ENCODE peak calls at places on chromosomes 16 and 17, in four cellular contexts. R, E, X and T are unnamed samples.

GRCh38 chr16:70738083-70738977 is 52.5 kb upstream of the MTSS2 start:
- DNase-seq in X (no peak), R (peak; percentile 73), E (peak; percentile 88), T (peak; percentile 76)

GRCh38 chr17:32912218-32912897 is 15.6 kb upstream of the TMEM98 start:
- DNase-seq in E (peak; percentile 91), R (no peak), X (no peak), T (peak; percentile 65)

GRCh38 chr17:31544186-31544585 is 152.7 kb downstream of the RAB11FIP4 start:
- DNase-seq in X (no peak), R (no peak), E (no peak), T (no peak)

GRCh38 chr17:9646556-9646905 is 1.2 kb downstream of the USP43 start:
- DNase-seq in R (no peak), E (no peak), X (peak; percentile 5), T (no peak)

GRCh38 chr17:27430882-27431491 is 25.3 kb upstream of the KSR1 start:
- DNase-seq in R (peak; percentile 61), E (peak; percentile 56), X (peak; percentile 15), T (peak; percentile 78)

GRCh38 chr17:9470171-9470570 is 105.4 kb downstream of the STX8 start:
- DNase-seq in R (no peak), X (no peak), E (peak; percentile 43), T (no peak)

GRCh38 chr17:48554412-48555090 is 9.6 kb upstream of the HOXB2 start:
- DNase-seq in X (no peak), E (peak; percentile 52), R (no peak), T (peak; percentile 64)

GRCh38 chr17:30368896-30369720 is 9.6 kb upstream of the CPD start:
- DNase-seq in X (no peak), E (no peak), R (no peak), T (no peak)

GRCh38 chr16:53995378-53995777 is 291.2 kb downstream of the IRX3 start:
- DNase-seq in E (no peak), X (no peak), R (no peak), T (no peak)

GRCh38 chr17:10352866-10353265 is 19.9 kb downstream of the MYH13 start:
- DNase-seq in E (no peak), R (no peak), X (no peak), T (no peak)

GRCh38 chr17:40343126-40344119 is 21.1 kb downstream of the GJD3 start:
- DNase-seq in E (no peak), R (no peak), X (no peak), T (no peak)

GRCh38 chr17:51279183-51279582 is 18.8 kb downstream of the UTP18 start:
- DNase-seq in E (no peak), X (no peak), R (no peak), T (no peak)

GRCh38 chr16:82658796-82659195 is 32.0 kb downstream of the CDH13 start:
- DNase-seq in E (no peak), R (no peak), X (no peak), T (no peak)

GRCh38 chr17:2621241-2621640 is 27.8 kb downstream of the PAFAH1B1 start:
- DNase-seq in E (peak; percentile 17), R (no peak), X (no peak), T (no peak)

GRCh38 chr17:31074772-31075538 is 19.8 kb upstream of the NF1 start:
- DNase-seq in X (no peak), E (peak; percentile 39), R (peak; percentile 53), T (peak; percentile 80)

GRCh38 chr16:27449434-27450188 is 47.6 kb downstream of the IL21R start:
- DNase-seq in X (no peak), E (no peak), R (no peak), T (no peak)

GRCh38 chr17:80347536-80347935 is 67.4 kb upstream of the ENDOV start:
- DNase-seq in R (no peak), E (no peak), X (no peak), T (no peak)

GRCh38 chr16:929227-929669 is 41.5 kb downstream of the LMF1 start:
- DNase-seq in R (no peak), E (no peak), X (no peak), T (peak; percentile 60)

GRCh38 chr16:48608452-48608851 is 1.5 kb downstream of the N4BP1 start:
- DNase-seq in R (no peak), X (no peak), E (peak; percentile 24), T (no peak)

GRCh38 chr16:85354623-85355514 is 242.6 kb upstream of the CIBAR2 start:
- DNase-seq in X (no peak), R (no peak), E (peak; percentile 99), T (no peak)

GRCh38 chr17:62033317-62033716 is 31.8 kb downstream of the MED13 start:
- DNase-seq in E (no peak), X (no peak), R (no peak), T (no peak)

GRCh38 chr16:59881366-59881765 is 1147.2 kb upstream of the GOT2 start:
- DNase-seq in R (no peak), E (no peak), X (no peak), T (no peak)

GRCh38 chr16:65309294-65309850 is 187.5 kb upstream of the CDH11 start:
- DNase-seq in R (no peak), X (no peak), E (no peak), T (no peak)

GRCh38 chr17:82720204-82720603 is 3.7 kb downstream of the FN3KRP start:
- DNase-seq in R (no peak), E (no peak), X (no peak), T (no peak)

GRCh38 chr16:27455700-27456099 is 53.7 kb downstream of the IL21R start:
- DNase-seq in E (no peak), X (no peak), R (no peak), T (no peak)

GRCh38 chr16:77993111-77993571 is 29.2 kb upstream of the CLEC3A start:
- DNase-seq in R (no peak), E (peak; percentile 89), X (no peak), T (peak; percentile 52)

GRCh38 chr17:80752369-80752705 is 207.7 kb downstream of the RPTOR start:
- DNase-seq in E (no peak), X (no peak), R (no peak), T (no peak)

GRCh38 chr17:57672205-57672632 is 72.9 kb downstream of the CCDC182 start:
- DNase-seq in R (no peak), E (no peak), X (no peak), T (no peak)

GRCh38 chr17:57670769-57671545 is 74.1 kb downstream of the CCDC182 start:
- DNase-seq in E (no peak), R (peak; percentile 38), X (no peak), T (no peak)

GRCh38 chr17:57668332-57668731 is 76.8 kb downstream of the CCDC182 start:
- DNase-seq in X (no peak), E (no peak), R (peak; percentile 7), T (no peak)

GRCh38 chr17:57671546-57672204 is 73.4 kb downstream of the CCDC182 start:
- DNase-seq in R (peak; percentile 88), X (peak; percentile 67), E (peak; percentile 81), T (peak; percentile 95)

DNA sequence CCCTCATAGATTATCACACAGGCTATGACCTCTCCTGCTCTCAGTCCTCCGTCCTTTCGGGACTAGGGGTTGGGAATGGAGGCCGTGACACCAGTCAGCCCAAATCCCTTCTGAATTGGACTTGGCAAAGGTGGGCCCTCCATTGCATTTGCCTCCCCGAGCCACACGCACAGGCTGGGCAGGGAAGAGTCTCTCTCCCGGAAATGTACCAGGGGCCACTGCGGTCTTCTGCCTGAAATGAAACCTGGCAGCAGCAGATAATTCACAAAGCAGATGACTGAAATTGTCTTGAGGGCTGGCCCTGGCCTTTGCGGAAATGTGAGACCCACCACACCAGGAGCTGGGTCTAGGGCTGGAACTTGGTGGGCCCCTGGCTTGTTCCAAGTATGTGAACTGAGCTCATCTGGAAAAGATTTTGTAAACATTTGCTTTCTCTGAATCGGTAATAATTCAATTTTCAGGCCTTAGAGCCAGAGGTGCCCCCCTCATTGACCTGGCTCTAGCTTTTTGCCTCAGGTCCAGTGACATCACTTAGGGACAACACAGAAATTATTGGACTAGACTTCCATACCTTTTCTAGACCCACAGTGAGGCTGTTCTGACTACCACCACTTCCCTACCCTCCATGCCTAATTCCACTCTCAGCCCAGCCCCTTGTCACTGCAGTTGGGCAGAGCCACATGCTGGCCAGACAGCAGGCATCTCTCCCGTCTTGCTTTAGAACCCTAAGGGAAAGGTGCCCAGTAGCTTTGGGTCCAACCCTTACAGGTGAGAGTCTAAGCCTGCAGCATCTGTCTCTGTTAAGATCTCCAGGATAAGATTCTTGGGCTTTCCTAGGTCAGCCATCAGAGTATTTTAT is 75.2 kb downstream of the CCDC182 start:
- DNase-seq in R (peak; percentile 32), X (no peak), E (no peak), T (peak; percentile 20)
- H2BK12ac ChIP-seq in R (no peak overlapping the region), X (no peak overlapping the region), E (no peak overlapping the region), T (no peak overlapping the region)

GRCh38 chr17:44200478-44201155 is 933 bp upstream of the ATXN7L3 start:
- DNase-seq in E (no peak), X (no peak), R (no peak), T (no peak)
- H2BK15ac ChIP-seq in E (peak overlapping the region; percentile 68), X (no peak overlapping the region), R (peak overlapping the region; percentile 77), T (no peak overlapping the region)

GRCh38 chr17:18981642-18982424 is 22.7 kb downstream of the FAM83G start:
- DNase-seq in E (peak; percentile 77), X (no peak), R (no peak), T (no peak)
- H2BK12ac ChIP-seq in E (peak overlapping the region; percentile 15), X (peak overlapping the region; percentile 82), R (no peak overlapping the region), T (no peak overlapping the region)

GRCh38 chr16:73215482-73216377 is 167.8 kb upstream of the ZFHX3 start:
- DNase-seq in R (no peak), E (no peak), X (no peak), T (no peak)
- H2BK15ac ChIP-seq in R (no peak overlapping the region), E (no peak overlapping the region), X (no peak overlapping the region), T (no peak overlapping the region)

GRCh38 chr16:55965099-55965498 is 89.9 kb upstream of the CES5A start:
- DNase-seq in E (no peak), X (no peak), R (no peak), T (no peak)
- H2BK12ac ChIP-seq in E (no peak overlapping the region), X (no peak overlapping the region), R (peak overlapping the region; percentile 20), T (no peak overlapping the region)

DNA sequence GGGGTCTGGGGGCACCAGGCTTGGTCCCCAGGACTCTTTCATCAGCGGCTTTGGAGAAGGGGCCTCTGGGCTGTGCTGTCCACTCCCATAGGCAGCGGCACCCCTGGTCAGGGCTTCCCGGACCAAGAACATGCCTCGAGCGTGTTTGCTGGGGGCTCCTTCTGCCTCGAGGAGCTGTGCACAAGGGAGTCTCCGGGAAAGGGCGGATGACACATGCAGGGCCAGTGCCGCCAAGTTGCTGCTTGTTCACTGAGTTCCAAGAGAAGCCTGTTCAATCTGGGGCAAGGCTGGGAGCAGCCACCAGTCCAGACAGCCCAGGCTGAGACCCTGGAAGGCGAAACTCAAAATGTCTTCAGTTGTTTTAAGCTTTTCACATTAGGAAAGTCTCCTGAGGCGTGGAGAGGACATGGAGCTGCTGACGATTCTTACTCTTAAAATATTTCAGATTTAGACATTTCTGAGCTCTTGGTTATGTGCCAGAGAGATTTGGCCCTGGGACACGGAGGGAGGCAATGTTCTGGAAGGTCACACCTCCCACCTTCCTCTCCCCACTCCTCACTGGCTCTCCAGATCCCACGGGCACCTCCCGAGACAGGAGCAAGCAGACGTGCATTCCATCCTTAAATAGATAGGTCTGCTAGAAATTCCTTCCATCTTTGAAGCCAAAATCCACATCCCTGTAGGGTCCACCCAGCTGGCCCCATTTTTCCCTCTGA is 84.4 kb upstream of the ZNF469 start:
- DNase-seq in R (no peak), E (no peak), X (no peak), T (no peak)
- H2BK15ac ChIP-seq in R (no peak overlapping the region), E (peak overlapping the region; percentile 80), X (no peak overlapping the region), T (no peak overlapping the region)

GRCh38 chr17:59353106-59353854 is 21.8 kb downstream of the YPEL2 start:
- DNase-seq in E (no peak), R (no peak), X (no peak), T (no peak)
- H2BK12ac ChIP-seq in E (no peak overlapping the region), R (peak overlapping the region; percentile 39), X (no peak overlapping the region), T (no peak overlapping the region)